ENCODE peak calls at places on chromosome 15, in eight cellular contexts. T, Z, N, E, W, J, H and Y are unnamed samples.

GRCh38 chr15:33031324-33031736 is 163.2 kb downstream of the FMN1 start:
- DNase-seq in T (no peak), H (peak; percentile 95), E (no peak), J (no peak), Z (peak; percentile 75), W (peak; percentile 60), N (no peak), Y (no peak)

GRCh38 chr15:50055333-50056278 is 63.4 kb downstream of the ATP8B4 start:
- DNase-seq in T (no peak), W (peak; percentile 93), Z (peak; percentile 92), H (peak; percentile 93), J (no peak), N (no peak), E (no peak), Y (no peak)

GRCh38 chr15:79644091-79644490 is 212.0 kb downstream of the MINAR1 start:
- DNase-seq in H (peak; percentile 87), J (no peak), T (no peak), Z (peak; percentile 85), N (no peak), W (peak; percentile 65), E (no peak), Y (no peak)

GRCh38 chr15:35626531-35626930 is 80.6 kb upstream of the DPH6 start:
- DNase-seq in H (no peak), T (no peak), W (peak; percentile 40), E (no peak), Z (peak; percentile 32), N (no peak), J (no peak), Y (no peak)

GRCh38 chr15:64898406-64898805 is 13.3 kb upstream of the ANKDD1A start:
- DNase-seq in Z (no peak), T (no peak), W (no peak), H (no peak), J (no peak), N (no peak), E (no peak), Y (no peak)

GRCh38 chr15:29711531-29711930 is 110.7 kb downstream of the TJP1 start:
- DNase-seq in W (no peak), E (no peak), N (no peak), Z (no peak), H (no peak), J (no peak), T (no peak), Y (no peak)

GRCh38 chr15:67187351-67187854 is 67.1 kb downstream of the AAGAB start:
- DNase-seq in E (no peak), J (no peak), W (no peak), H (peak; percentile 59), N (no peak), T (no peak), Z (no peak), Y (no peak)

GRCh38 chr15:67758610-67759300 is 66.6 kb upstream of the SKOR1 start:
- DNase-seq in J (no peak), T (no peak), Z (no peak), W (no peak), N (no peak), H (no peak), E (no peak), Y (no peak)

GRCh38 chr15:26996250-26996649 is 25.3 kb downstream of the GABRG3 start:
- DNase-seq in H (peak; percentile 2), J (no peak), W (peak; percentile 0), Z (no peak), T (no peak), N (no peak), E (peak; percentile 2), Y (no peak)

GRCh38 chr15:90221251-90221900 is 12.4 kb downstream of the CIB1 start:
- DNase-seq in E (peak; percentile 90), Z (peak; percentile 86), H (peak; percentile 91), J (peak; percentile 67), W (peak; percentile 92), N (peak; percentile 76), T (peak; percentile 32), Y (peak; percentile 52)

GRCh38 chr15:68387288-68388143 is 44.4 kb downstream of the ITGA11 start:
- DNase-seq in E (no peak), Z (peak; percentile 78), J (no peak), N (no peak), H (no peak), T (no peak), W (no peak), Y (no peak)

GRCh38 chr15:51356983-51357382 is 15.5 kb downstream of the GLDN start:
- DNase-seq in N (no peak), J (no peak), E (no peak), H (no peak), Z (no peak), W (no peak), T (no peak), Y (no peak)

GRCh38 chr15:44710236-44711088 is 661 bp downstream of the PATL2 start:
- DNase-seq in W (peak; percentile 47), N (no peak), Z (peak; percentile 42), E (peak; percentile 40), H (peak; percentile 65), T (peak; percentile 71), J (no peak), Y (peak; percentile 76)

GRCh38 chr15:88624156-88624970 is 3.2 kb downstream of the AEN start:
- DNase-seq in H (peak; percentile 66), J (peak; percentile 58), T (peak; percentile 79), E (peak; percentile 57), W (peak; percentile 75), Z (peak; percentile 61), N (peak; percentile 49), Y (peak; percentile 85)

GRCh38 chr15:58770519-58770856 is 614 bp upstream of the MINDY2 start:
- DNase-seq in T (peak; percentile 62), E (no peak), N (no peak), W (peak; percentile 84), J (no peak), H (peak; percentile 91), Z (peak; percentile 84), Y (peak; percentile 56)

GRCh38 chr15:52010633-52011595 is 8.1 kb upstream of the MAPK6 start:
- DNase-seq in E (no peak), Z (peak; percentile 97), W (peak; percentile 79), J (peak; percentile 39), N (no peak), T (no peak), H (peak; percentile 95), Y (no peak)

GRCh38 chr15:71203573-71204444 is 88.5 kb downstream of the THSD4 start:
- DNase-seq in W (no peak), T (no peak), E (peak; percentile 91), N (peak; percentile 43), J (no peak), H (peak; percentile 53), Z (peak; percentile 35), Y (no peak)

GRCh38 chr15:51077565-51078153 is 17.0 kb downstream of the TNFAIP8L3 start:
- DNase-seq in T (peak; percentile 77), H (peak; percentile 33), Z (no peak), J (no peak), W (peak; percentile 73), E (peak; percentile 96), N (peak; percentile 56), Y (peak; percentile 78)

GRCh38 chr15:70113304-70113700 is 15.6 kb upstream of the TLE3 start:
- DNase-seq in N (no peak), J (no peak), E (no peak), W (no peak), T (no peak), H (no peak), Z (no peak), Y (no peak)

GRCh38 chr15:68674975-68675374 is 96.2 kb downstream of the CORO2B start:
- DNase-seq in N (peak; percentile 58), H (no peak), E (no peak), W (no peak), J (no peak), Z (peak; percentile 26), T (peak; percentile 46), Y (peak; percentile 25)

GRCh38 chr15:64623347-64624024 is 151.9 kb downstream of the RBPMS2 start:
- DNase-seq in Z (peak; percentile 24), H (no peak), T (no peak), N (no peak), E (no peak), J (no peak), W (no peak), Y (no peak)

GRCh38 chr15:78567541-78567940 is 2.2 kb downstream of the CHRNA5 start:
- DNase-seq in J (no peak), T (no peak), Z (no peak), N (no peak), W (no peak), E (no peak), H (no peak), Y (no peak)
- H3K4me3 ChIP-seq in J (no peak overlapping the region), T (no peak overlapping the region), Z (no peak overlapping the region), N (no peak overlapping the region), W (no peak overlapping the region), E (no peak overlapping the region), H (no peak overlapping the region), Y (no peak overlapping the region)

GRCh38 chr15:99709243-99709986 is 23.8 kb downstream of the LYSMD4 start:
- DNase-seq in T (no peak), N (no peak), Z (no peak), W (no peak), H (no peak), E (no peak), J (no peak), Y (no peak)
- H4K20me1 ChIP-seq in T (no peaks in the 10 kb centered on the region), N (no peaks in the 10 kb centered on the region), Z (peaks cover 6% of the 10 kb centered on the region), W (no peaks in the 10 kb centered on the region), H (no peaks in the 10 kb centered on the region), E (no peaks in the 10 kb centered on the region), J (no peaks in the 10 kb centered on the region), Y (no peaks in the 10 kb centered on the region)

DNA sequence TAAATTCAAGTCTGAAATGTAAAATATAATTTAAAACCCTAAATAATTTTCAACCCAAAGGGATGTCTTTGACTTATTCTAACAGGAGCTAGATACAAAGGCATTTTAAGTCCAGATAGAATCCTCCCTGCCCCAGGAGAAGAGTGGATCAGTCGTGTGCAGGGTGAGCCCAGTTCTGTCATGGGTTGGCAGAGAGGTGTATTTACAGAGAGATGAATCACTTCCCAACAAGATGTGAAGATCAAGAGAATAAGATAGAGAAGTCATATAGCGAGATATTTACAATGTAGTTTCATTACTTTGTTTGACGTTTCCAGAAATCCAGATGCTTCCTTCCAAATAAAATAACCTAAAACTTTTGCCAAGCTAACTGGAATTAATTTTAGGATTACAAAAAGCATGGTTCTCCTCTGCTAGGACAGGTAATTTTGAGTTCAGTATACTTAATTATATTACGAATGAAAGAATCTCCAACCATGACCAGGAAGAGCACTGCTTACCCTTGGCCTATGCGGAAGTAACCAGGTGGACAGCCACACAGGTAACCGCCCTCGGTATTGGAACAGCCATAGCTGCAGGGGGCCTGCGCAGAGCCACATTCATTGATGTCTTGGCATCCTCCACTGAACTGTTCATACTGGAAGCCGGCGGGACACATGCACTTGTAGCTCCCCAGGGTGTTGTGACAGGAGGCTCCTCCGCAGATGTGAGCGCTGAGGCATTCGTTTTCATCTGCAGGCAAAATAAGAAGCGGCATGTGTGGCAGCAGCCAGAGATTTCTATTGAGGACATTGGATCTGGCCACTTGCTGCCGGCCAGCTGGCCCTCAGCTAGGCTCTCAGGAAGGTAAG is 84.0 kb downstream of the DUT start:
- DNase-seq in E (no peak), J (peak; percentile 33), T (no peak), H (peak; percentile 86), W (no peak), Z (peak; percentile 53), N (no peak), Y (no peak)
- H3K4me2 ChIP-seq in E (no peak overlapping the region), J (no peak overlapping the region), T (no peak overlapping the region), H (peak overlapping the region; percentile 19), W (no peak overlapping the region), Z (no peak overlapping the region), N (no peak overlapping the region), Y (no peak overlapping the region)

DNA sequence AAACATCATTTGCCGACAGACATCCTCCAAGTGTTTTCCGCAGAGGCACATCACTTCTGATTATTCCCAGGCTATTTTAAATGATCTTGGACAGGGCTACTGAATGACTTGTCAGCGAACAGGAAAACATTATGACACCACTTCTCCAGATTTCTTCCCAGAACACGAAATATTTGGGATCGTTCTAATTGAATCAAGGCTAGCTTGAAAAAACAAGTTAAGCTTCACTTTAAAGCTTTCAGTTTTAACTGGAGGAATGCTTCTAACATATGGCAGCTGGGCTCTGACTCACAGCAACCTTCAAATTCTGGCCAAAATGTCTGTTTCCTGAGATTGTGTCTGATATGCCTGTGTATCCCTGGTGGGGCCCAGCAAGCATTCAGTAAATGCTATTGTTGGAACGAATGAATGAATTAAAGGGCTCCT is 127.0 kb upstream of the ICE2 start:
- DNase-seq in T (no peak), H (peak; percentile 86), E (no peak), W (peak; percentile 76), J (no peak), N (no peak), Z (peak; percentile 81), Y (no peak)
- H3K4me3 ChIP-seq in T (no peak overlapping the region), H (peak overlapping the region; percentile 71), E (no peak overlapping the region), W (peak overlapping the region; percentile 19), J (no peak overlapping the region), N (no peak overlapping the region), Z (peak overlapping the region; percentile 48), Y (no peak overlapping the region)